ENCODE peak calls at places on chromosomes 6 and 20, in eight cellular contexts. K is psoas muscle, P is ovary, J is GM23338, C is RWPE1, T is neural crest cell, Y is lung, M is colonic mucosa. I is an unnamed sample.

GRCh38 chr20:62214067-62214466 is 6.0 kb downstream of the HRH3 start:
- DNase-seq in K (no peak), P (no peak), J (no peak), C (no peak), T (no peak), Y (no peak), M (no peak), I (no peak)

GRCh38 chr6:7910298-7910653 is 312 bp downstream of the TXNDC5 start:
- DNase-seq in K (no peak), P (no peak), J (peak), C (peak), T (peak), Y (no peak), M (no peak), I (no peak)

GRCh38 chr6:37317312-37318038 is 36.3 kb upstream of the RNF8 start:
- DNase-seq in K (no peak), P (no peak), J (no peak), C (no peak), T (no peak), Y (no peak), M (no peak), I (no peak)

GRCh38 chr20:58149412-58150091 is 78.9 kb downstream of the ANKRD60 start:
- DNase-seq in K (no peak), P (no peak), J (no peak), C (peak), T (no peak), Y (no peak), M (no peak), I (no peak)

GRCh38 chr6:140269766-140270165 is 895.3 kb upstream of the CITED2 start:
- DNase-seq in K (no peak), P (no peak), J (no peak), C (peak), T (no peak), Y (no peak), M (no peak), I (no peak)

GRCh38 chr6:166006593-166007301 is 160.9 kb downstream of the TBXT start:
- DNase-seq in K (no peak), P (no peak), J (peak), C (no peak), T (no peak), Y (no peak), M (no peak), I (no peak)

GRCh38 chr20:23909390-23909789 is 29.8 kb upstream of the CST5 start:
- DNase-seq in K (no peak), P (no peak), J (no peak), C (no peak), T (no peak), Y (no peak), M (no peak), I (no peak)

GRCh38 chr6:111711476-111711875 is 105.8 kb upstream of the TRAF3IP2 start:
- DNase-seq in K (peak), P (peak), J (peak), C (no peak), T (peak), Y (no peak), M (peak), I (no peak)

GRCh38 chr6:40713002-40713719 is 126.0 kb upstream of the LRFN2 start:
- DNase-seq in K (no peak), P (no peak), J (peak), C (no peak), T (no peak), Y (no peak), M (no peak), I (no peak)

GRCh38 chr20:49868964-49869363 is 46.4 kb downstream of the SPATA2 start:
- DNase-seq in K (no peak), P (no peak), J (no peak), C (no peak), T (no peak), Y (no peak), M (no peak), I (no peak)

GRCh38 chr6:130033999-130034814 is 15.8 kb downstream of the L3MBTL3 start:
- DNase-seq in K (no peak), P (peak), J (no peak), C (no peak), T (no peak), Y (no peak), M (no peak), I (no peak)

GRCh38 chr6:137571854-137572253 is 77.7 kb upstream of the OLIG3 start:
- DNase-seq in K (no peak), P (no peak), J (peak), C (peak), T (peak), Y (peak), M (peak), I (peak)

GRCh38 chr6:77074037-77074713 is 389.1 kb downstream of the HTR1B start:
- DNase-seq in K (no peak), P (no peak), J (no peak), C (no peak), T (no peak), Y (no peak), M (no peak), I (no peak)

GRCh38 chr20:21167261-21167660 is 41.4 kb downstream of the KIZ start:
- DNase-seq in K (no peak), P (no peak), J (no peak), C (no peak), T (no peak), Y (no peak), M (no peak), I (no peak)

GRCh38 chr6:169664227-169664626 is 37.6 kb downstream of the WDR27 start:
- DNase-seq in K (no peak), P (no peak), J (no peak), C (no peak), T (no peak), Y (no peak), M (no peak), I (no peak)

GRCh38 chr20:25046181-25046641 is 11.7 kb downstream of the ACSS1 start:
- DNase-seq in K (peak), P (no peak), J (no peak), C (no peak), T (no peak), Y (no peak), M (no peak), I (no peak)

GRCh38 chr20:41330941-41331340 is 9.7 kb upstream of the LPIN3 start:
- DNase-seq in K (no peak), P (no peak), J (no peak), C (no peak), T (no peak), Y (no peak), M (no peak), I (no peak)

GRCh38 chr20:57593134-57593886 is 26.9 kb downstream of the ZBP1 start:
- DNase-seq in K (peak), P (no peak), J (peak), C (no peak), T (no peak), Y (no peak), M (peak), I (no peak)

GRCh38 chr6:10719386-10720228 is 3.3 kb upstream of the TMEM14C start:
- DNase-seq in K (peak), P (peak), J (no peak), C (no peak), T (no peak), Y (peak), M (peak), I (no peak)

GRCh38 chr6:144181639-144182038 is 31.3 kb downstream of the STX11 start:
- DNase-seq in K (no peak), P (no peak), J (no peak), C (no peak), T (no peak), Y (no peak), M (no peak), I (no peak)

GRCh38 chr6:55836945-55837344 is 38.4 kb downstream of the BMP5 start:
- DNase-seq in K (no peak), P (no peak), J (no peak), C (no peak), T (no peak), Y (no peak), M (no peak), I (no peak)

GRCh38 chr6:12431023-12431422 is 140.9 kb downstream of the EDN1 start:
- DNase-seq in K (no peak), P (no peak), J (peak), C (no peak), T (no peak), Y (no peak), M (no peak), I (no peak)

GRCh38 chr6:112877134-112878100 is 530.3 kb downstream of the RFPL4B start:
- DNase-seq in K (no peak), P (no peak), J (peak), C (peak), T (no peak), Y (no peak), M (no peak), I (no peak)

GRCh38 chr20:16360668-16361067 is 212.6 kb downstream of the KIF16B start:
- DNase-seq in K (no peak), P (no peak), J (no peak), C (no peak), T (no peak), Y (no peak), M (no peak), I (no peak)

GRCh38 chr6:43948527-43949450 is 178.5 kb downstream of the MRPL14 start:
- DNase-seq in K (no peak), P (no peak), J (no peak), C (no peak), T (no peak), Y (no peak), M (no peak), I (no peak)

GRCh38 chr6:16704706-16705402 is 56.4 kb downstream of the ATXN1 start:
- DNase-seq in K (no peak), P (no peak), J (no peak), C (no peak), T (no peak), Y (no peak), M (no peak), I (no peak)

GRCh38 chr6:137927777-137928218 is 60.7 kb downstream of the TNFAIP3 start:
- DNase-seq in K (no peak), P (no peak), J (no peak), C (no peak), T (no peak), Y (no peak), M (peak), I (no peak)

GRCh38 chr20:48742233-48742632 is 85.6 kb downstream of the PREX1 start:
- DNase-seq in K (no peak), P (no peak), J (no peak), C (no peak), T (no peak), Y (no peak), M (no peak), I (no peak)

GRCh38 chr6:165844232-165844631 is 181.2 kb upstream of the PDE10A start:
- DNase-seq in K (no peak), P (no peak), J (no peak), C (no peak), T (no peak), Y (no peak), M (no peak), I (no peak)

GRCh38 chr6:53734473-53735299 is 60.1 kb upstream of the LRRC1 start:
- DNase-seq in K (no peak), P (no peak), J (peak), C (peak), T (peak), Y (no peak), M (peak), I (peak)

GRCh38 chr6:162962093-162962492 is 234.3 kb downstream of the PACRG start:
- DNase-seq in K (no peak), P (no peak), J (no peak), C (no peak), T (no peak), Y (no peak), M (no peak), I (no peak)

GRCh38 chr6:163531122-163531521 is 116.6 kb downstream of the QKI start:
- DNase-seq in K (no peak), P (no peak), J (no peak), C (no peak), T (no peak), Y (no peak), M (no peak), I (no peak)

GRCh38 chr6:127190552-127190951 is 72.1 kb downstream of the RSPO3 start:
- DNase-seq in K (no peak), P (no peak), J (peak), C (peak), T (no peak), Y (no peak), M (no peak), I (no peak)

GRCh38 chr6:127182501-127182900 is 64.0 kb downstream of the RSPO3 start:
- DNase-seq in K (no peak), P (no peak), J (no peak), C (no peak), T (no peak), Y (no peak), M (no peak), I (no peak)

GRCh38 chr6:127185410-127185809 is 66.9 kb downstream of the RSPO3 start:
- DNase-seq in K (no peak), P (no peak), J (no peak), C (no peak), T (no peak), Y (no peak), M (no peak), I (no peak)

GRCh38 chr6:127188752-127189151 is 70.3 kb downstream of the RSPO3 start:
- DNase-seq in K (no peak), P (no peak), J (no peak), C (no peak), T (no peak), Y (no peak), M (no peak), I (no peak)

DNA sequence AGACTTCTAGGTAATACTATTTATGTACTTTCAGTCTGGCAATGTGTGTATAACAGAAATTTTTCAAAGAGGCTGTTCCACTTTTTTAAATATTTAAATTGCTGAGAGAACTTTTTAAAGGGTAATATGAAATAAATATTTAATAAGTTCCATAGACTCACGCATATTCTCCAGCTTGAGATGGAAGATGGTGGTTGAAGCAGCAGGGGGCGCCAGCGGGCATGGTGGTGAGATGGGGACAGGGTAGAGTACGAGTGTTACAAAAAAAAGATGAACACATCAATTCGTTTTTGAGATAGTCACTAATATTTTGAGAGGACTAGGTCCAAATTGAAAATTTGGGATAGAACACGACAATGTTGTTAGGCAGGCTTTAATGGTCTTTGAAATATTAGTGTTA is 68.4 kb downstream of the RSPO3 start:
- DNase-seq in K (peak), P (no peak), J (peak), C (no peak), T (peak), Y (peak), M (peak), I (peak)
- TF ChIP-seq CTCF in K (peak), P (no peak), J (peak), C (no peak), T (peak), Y (no peak), M (no peak), I (peak)

GRCh38 chr6:125952764-125953501 is 3.6 kb upstream of the HINT3 start:
- DNase-seq in K (no peak), P (no peak), J (peak), C (no peak), T (no peak), Y (no peak), M (no peak), I (peak)
- TF ChIP-seq CTCF in K (no peak), P (no peak), J (peak), C (no peak), T (no peak), Y (no peak), M (no peak), I (no peak)

GRCh38 chr6:99940582-99940981 is 53.4 kb downstream of the MCHR2 start:
- DNase-seq in K (no peak), P (no peak), J (peak), C (no peak), T (no peak), Y (no peak), M (no peak), I (no peak)
- TF ChIP-seq CTCF in K (no peak), P (no peak), J (peak), C (no peak), T (no peak), Y (no peak), M (no peak), I (no peak)

GRCh38 chr20:407097-407952 is 774 bp upstream of the RBCK1 start:
- DNase-seq in K (peak), P (peak), J (peak), C (no peak), T (peak), Y (peak), M (peak), I (peak)
- TF ChIP-seq CTCF in K (peak), P (no peak), J (peak), C (no peak), T (peak), Y (no peak), M (peak), I (peak)

DNA sequence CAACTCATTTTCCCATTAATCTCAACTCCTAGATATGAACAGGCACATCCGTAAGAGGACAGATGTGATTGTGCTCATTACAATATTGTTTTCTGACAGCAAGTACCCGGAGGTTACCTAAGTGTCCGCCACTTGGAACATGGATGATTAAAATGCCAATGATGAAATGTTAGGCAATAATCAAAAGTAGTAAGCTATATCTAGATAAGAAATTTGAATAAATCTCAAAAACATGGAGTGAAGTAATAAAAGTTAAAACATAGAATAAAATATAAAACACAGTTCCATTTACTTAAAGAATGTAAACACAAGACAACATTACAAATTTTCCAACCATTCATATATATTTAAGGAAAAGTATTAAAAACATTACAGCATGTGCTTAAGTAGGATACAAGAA is 59.2 kb upstream of the LY86 start:
- DNase-seq in K (no peak), P (no peak), J (no peak), C (no peak), T (no peak), Y (no peak), M (no peak), I (no peak)
- TF ChIP-seq CTCF in K (no peak), P (no peak), J (no peak), C (no peak), T (no peak), Y (no peak), M (no peak), I (no peak)

DNA sequence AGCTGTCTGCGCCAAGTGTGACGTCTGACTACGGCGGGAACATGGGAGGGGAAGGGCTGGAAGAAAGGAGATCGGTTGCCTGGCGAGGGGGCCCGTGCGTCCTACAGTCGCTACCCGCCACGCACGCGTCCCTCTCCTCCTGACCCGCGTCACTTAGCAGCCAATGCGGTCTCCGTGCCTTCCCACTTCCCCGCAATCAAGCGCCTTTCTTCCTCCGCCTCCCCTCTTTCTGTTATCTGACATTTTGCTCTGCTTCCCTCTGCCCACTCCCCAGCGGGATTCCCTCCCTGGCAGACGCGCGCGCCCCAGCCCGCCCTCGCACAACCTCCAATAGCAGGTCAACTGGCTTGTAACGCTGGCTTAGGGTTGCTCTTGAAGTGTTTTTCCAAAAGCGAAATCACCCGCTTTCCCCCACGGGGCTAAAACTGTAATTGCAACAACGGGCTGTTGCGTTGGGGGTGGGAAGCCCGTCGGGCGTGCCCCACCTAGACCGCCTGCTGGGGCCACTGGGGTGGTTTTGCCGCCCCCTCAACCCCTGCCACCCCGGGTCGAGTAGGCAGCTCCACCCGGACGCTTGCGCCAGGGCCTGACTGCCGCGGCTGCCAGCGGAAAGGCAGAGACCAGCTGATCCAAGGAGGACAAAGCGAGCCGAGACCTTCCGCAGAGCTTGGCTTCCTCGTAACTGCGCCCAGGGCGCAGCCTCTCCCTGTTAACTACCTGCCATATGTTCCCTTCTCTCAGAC is 6.2 kb upstream of the SOX4 start:
- DNase-seq in K (peak), P (peak), J (peak), C (peak), T (peak), Y (peak), M (peak), I (peak)
- TF ChIP-seq CTCF in K (peak), P (peak), J (peak), C (no peak), T (peak), Y (no peak), M (no peak), I (peak)

DNA sequence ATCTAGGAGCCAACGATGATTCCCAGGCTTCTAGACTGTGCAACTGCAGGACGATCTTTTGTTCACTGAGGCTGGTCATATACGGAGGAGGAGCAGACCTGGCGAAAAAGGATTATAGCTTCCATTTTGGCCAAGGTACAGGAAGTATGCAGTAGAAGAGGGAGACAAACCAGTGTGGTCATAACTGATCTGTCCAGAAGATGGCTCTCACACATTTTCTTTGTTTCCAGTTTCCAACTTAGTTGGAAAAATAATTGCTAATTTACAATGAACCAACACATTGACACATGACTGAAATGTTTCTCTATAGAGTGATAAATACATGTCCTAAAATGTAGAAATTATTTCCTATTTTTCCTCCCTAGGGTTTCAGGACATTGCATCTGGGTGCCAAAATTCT is 364.1 kb upstream of the BTBD3 start:
- DNase-seq in K (no peak), P (no peak), J (no peak), C (peak), T (no peak), Y (no peak), M (no peak), I (peak)
- TF ChIP-seq CTCF in K (peak), P (no peak), J (peak), C (peak), T (peak), Y (no peak), M (no peak), I (no peak)

GRCh38 chr6:33175436-33176069 is 16.7 kb downstream of the COL11A2 start:
- DNase-seq in K (no peak), P (no peak), J (no peak), C (no peak), T (no peak), Y (no peak), M (no peak), I (no peak)
- TF ChIP-seq CTCF in K (no peak), P (no peak), J (peak), C (no peak), T (no peak), Y (no peak), M (no peak), I (no peak)

GRCh38 chr6:35558571-35558970 is 45.9 kb upstream of the TULP1 start:
- DNase-seq in K (no peak), P (no peak), J (no peak), C (no peak), T (no peak), Y (no peak), M (no peak), I (no peak)
- TF ChIP-seq CTCF in K (no peak), P (no peak), J (no peak), C (no peak), T (no peak), Y (no peak), M (no peak), I (no peak)